ENCODE peak calls at places on chromosomes 3 and 15, in five cellular contexts. A is suprapubic skin, I is adrenal gland, G is HCT116, J is A549. B is an unnamed sample.

GRCh38 chr3:37026851-37027250 is 33.5 kb downstream of the MLH1 start:
- DNase-seq in A (no peak), G (no peak), J (no peak), I (no peak), B (no peak)

GRCh38 chr3:30984855-30985793 is 90.7 kb upstream of the GADL1 start:
- DNase-seq in J (no peak), G (no peak), I (no peak), A (no peak), B (no peak)

GRCh38 chr3:48402281-48402732 is 27.6 kb downstream of the PLXNB1 start:
- DNase-seq in G (peak; percentile 46), J (no peak), I (peak; percentile 91), A (peak; percentile 97), B (peak; percentile 94)

GRCh38 chr3:129837057-129837631 is 56.4 kb downstream of the TMCC1 start:
- DNase-seq in G (no peak), J (no peak), A (no peak), I (no peak), B (peak; percentile 22)

GRCh38 chr15:31847961-31848360 is 182.4 kb upstream of the CHRNA7 start:
- DNase-seq in I (no peak), J (no peak), G (no peak), A (no peak), B (no peak)

GRCh38 chr3:128367221-128367620 is 99.5 kb downstream of the DNAJB8 start:
- DNase-seq in G (no peak), A (no peak), J (no peak), I (no peak), B (no peak)

GRCh38 chr15:59885832-59886231 is 118.3 kb upstream of the FOXB1 start:
- DNase-seq in I (no peak), J (no peak), A (no peak), G (no peak), B (no peak)

GRCh38 chr15:66496951-66497501 is 536 bp downstream of the SNAPC5 start:
- DNase-seq in I (no peak), J (no peak), A (no peak), G (no peak), B (no peak)

GRCh38 chr15:51768018-51768417 is 16.6 kb downstream of the TMOD2 start:
- DNase-seq in G (no peak), J (no peak), I (peak; percentile 25), A (no peak), B (no peak)

DNA sequence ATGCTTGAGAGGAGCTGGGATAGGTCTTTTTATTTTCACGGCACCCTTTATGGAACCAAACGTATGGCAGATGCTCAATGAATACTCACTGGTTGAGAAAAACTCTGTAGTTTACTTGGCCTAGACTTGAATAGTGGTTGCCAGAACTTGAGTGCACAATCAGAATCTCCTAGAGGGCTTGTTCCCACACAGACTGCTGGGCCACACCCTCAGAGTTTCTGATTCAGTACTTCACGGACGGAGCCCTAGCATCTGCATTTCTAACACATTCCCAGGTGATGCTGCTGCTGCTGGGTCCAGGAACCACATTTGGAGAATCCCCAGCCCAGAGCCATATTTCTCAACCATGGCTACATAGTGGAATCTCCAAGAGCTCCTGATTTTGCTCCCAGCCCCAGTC is 24.6 kb downstream of the CA12 start:
- DNase-seq in A (no peak), G (no peak), I (no peak), J (no peak), B (no peak)
- H3K4me3 ChIP-seq in A (no peak overlapping the region), G (no peak overlapping the region), I (no peak overlapping the region), J (no peak overlapping the region), B (no peak overlapping the region)

GRCh38 chr3:194395767-194396527 is 3.1 kb downstream of the GP5 start:
- DNase-seq in I (no peak), J (no peak), G (no peak), A (no peak), B (no peak)
- H3K4me3 ChIP-seq in I (no peak overlapping the region), J (no peak overlapping the region), G (no peak overlapping the region), A (peak overlapping the region; percentile 30), B (no peak overlapping the region)

GRCh38 chr3:169147246-169148008 is 516.1 kb downstream of the MECOM start:
- DNase-seq in A (no peak), J (peak; percentile 46), I (peak; percentile 12), G (no peak), B (peak; percentile 76)
- H3K4me3 ChIP-seq in A (peak overlapping the region; percentile 50), J (peak overlapping the region; percentile 40), I (no peak overlapping the region), G (peak overlapping the region; percentile 59), B (peak overlapping the region; percentile 86)

GRCh38 chr15:26892119-26892518 is 25.3 kb downstream of the GABRA5 start:
- DNase-seq in A (no peak), J (no peak), G (no peak), I (no peak), B (no peak)
- H3K4me3 ChIP-seq in A (peak overlapping the region; percentile 40), J (no peak overlapping the region), G (no peak overlapping the region), I (no peak overlapping the region), B (peak overlapping the region; percentile 39)

DNA sequence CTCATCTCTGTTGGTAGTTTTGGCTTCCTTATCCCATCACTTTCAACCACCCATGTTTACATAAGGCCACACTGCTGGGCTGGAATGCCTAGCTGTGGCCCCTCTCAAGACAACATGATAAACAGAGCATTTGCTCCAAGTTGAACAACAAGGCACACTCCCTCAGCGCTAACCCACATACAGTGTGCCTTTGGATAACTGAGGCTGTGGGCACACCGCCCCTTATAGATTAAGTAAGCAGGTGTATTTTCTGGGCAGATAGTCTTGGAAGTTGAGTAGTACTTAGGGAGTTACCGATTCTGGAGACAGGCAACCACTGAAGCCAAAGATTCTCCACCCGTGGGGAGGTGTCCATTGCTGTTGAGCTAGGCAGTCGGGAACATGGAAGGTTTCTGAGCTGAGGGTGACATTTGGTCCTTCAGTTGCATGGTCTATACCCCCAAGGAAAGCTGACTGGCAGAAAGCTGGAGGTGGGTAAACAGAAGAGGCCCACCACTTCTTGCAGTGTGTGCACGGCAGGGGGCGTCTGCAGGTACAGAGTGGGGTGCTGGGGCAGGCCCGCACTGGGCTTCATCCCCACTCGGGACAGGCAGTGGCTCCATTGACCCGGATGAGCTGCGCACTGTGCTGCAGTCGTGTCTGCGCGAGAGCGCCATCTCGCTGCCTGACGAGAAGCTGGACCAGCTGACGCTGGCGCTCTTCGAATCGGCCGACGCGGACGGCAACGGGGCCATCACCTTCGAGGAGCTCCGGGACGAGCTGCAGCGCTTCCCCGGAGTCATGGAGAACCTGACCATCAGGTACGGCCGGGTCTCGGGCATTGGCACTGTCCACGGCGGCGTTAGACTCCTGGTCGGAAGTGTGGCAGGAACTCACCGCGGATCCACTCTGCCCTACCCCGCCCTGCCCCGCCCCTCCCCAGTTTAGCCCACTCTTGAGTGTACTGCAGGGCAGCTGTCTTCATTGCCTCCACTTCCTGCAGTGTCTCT is 16.8 kb downstream of the NOX5 start:
- DNase-seq in I (peak; percentile 57), A (no peak), J (peak; percentile 82), G (peak; percentile 65), B (peak; percentile 27)
- H3K4me3 ChIP-seq in I (no peak overlapping the region), A (peak overlapping the region; percentile 37), J (peak overlapping the region; percentile 47), G (peak overlapping the region; percentile 59), B (peak overlapping the region; percentile 31)

DNA sequence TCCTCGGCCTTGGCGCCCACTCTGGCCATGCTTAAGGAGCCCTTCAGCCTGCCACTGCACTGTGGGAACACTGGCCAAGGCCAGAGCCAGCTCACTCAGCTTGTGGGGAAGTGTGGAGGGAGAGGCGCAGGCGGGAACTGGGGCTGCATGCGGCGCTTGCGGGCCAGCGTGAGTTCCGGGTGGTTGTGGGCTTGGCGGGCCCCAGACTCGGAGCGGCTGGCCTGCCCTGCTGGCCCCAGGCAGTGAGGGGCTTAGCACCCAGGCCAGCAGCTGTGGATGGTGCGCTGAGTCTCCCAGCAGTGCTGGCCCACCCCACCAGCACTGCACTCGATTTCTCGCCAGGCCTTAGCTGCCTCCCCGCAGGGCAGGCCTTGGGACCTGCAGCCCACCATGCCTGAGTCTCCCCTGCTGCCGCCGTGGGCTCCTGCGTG is 13.1 kb upstream of the UBP1 start:
- DNase-seq in A (no peak), I (no peak), G (no peak), J (no peak), B (no peak)
- H3K4me3 ChIP-seq in A (no peak overlapping the region), I (no peak overlapping the region), G (no peak overlapping the region), J (no peak overlapping the region), B (no peak overlapping the region)

GRCh38 chr15:74402337-74402839 is 31.4 kb downstream of the SEMA7A start:
- DNase-seq in A (no peak), G (no peak), I (no peak), J (no peak), B (no peak)
- H3K4me3 ChIP-seq in A (no peak overlapping the region), G (no peak overlapping the region), I (no peak overlapping the region), J (no peak overlapping the region), B (no peak overlapping the region)